ENCODE peak calls at places on chromosomes 12 and 14, in seven cellular contexts. E, H, F, Y, R, C and N are unnamed samples.

GRCh38 chr14:89493877-89494634 is 77.0 kb upstream of the FOXN3 start:
- DNase-seq in H (no peak), R (no peak), E (peak; percentile 49), C (peak; percentile 39), F (no peak), Y (no peak), N (no peak)

GRCh38 chr14:81521356-81521755 is 12.3 kb downstream of the SEL1L start:
- DNase-seq in C (no peak), Y (no peak), E (no peak), H (no peak), F (no peak), R (no peak), N (no peak)

GRCh38 chr12:114812858-114813761 is 129.1 kb upstream of the TBX3 start:
- DNase-seq in H (no peak), C (peak; percentile 31), E (no peak), F (peak; percentile 34), R (no peak), Y (peak; percentile 65), N (no peak)

GRCh38 chr14:68716698-68717097 is 76.2 kb downstream of the ZFP36L1 start:
- DNase-seq in E (no peak), F (no peak), C (peak; percentile 24), H (no peak), R (no peak), Y (peak; percentile 52), N (no peak)

GRCh38 chr12:9673404-9674225 is 4.1 kb downstream of the CLEC2D start:
- DNase-seq in R (peak; percentile 80), H (peak; percentile 68), Y (peak; percentile 13), F (peak; percentile 18), C (peak; percentile 27), E (no peak), N (no peak)

GRCh38 chr12:62730649-62731377 is 204.1 kb downstream of the PPM1H start:
- DNase-seq in R (peak; percentile 84), Y (no peak), E (no peak), C (no peak), F (peak; percentile 66), H (no peak), N (no peak)

GRCh38 chr12:89846473-89846872 is 137.8 kb upstream of the ATP2B1 start:
- DNase-seq in E (no peak), F (no peak), R (no peak), Y (no peak), H (no peak), C (no peak), N (no peak)

GRCh38 chr14:41570415-41571155 is 36.1 kb upstream of the LRFN5 start:
- DNase-seq in Y (no peak), C (peak; percentile 44), R (no peak), H (no peak), E (no peak), F (no peak), N (no peak)

GRCh38 chr12:92634730-92635129 is 68.1 kb upstream of the PLEKHG7 start:
- DNase-seq in R (no peak), F (no peak), Y (no peak), C (no peak), E (no peak), H (no peak), N (no peak)

GRCh38 chr12:27024291-27024690 is 1.9 kb downstream of the MED21 start:
- DNase-seq in C (no peak), E (no peak), H (no peak), Y (no peak), F (no peak), R (no peak), N (no peak)

DNA sequence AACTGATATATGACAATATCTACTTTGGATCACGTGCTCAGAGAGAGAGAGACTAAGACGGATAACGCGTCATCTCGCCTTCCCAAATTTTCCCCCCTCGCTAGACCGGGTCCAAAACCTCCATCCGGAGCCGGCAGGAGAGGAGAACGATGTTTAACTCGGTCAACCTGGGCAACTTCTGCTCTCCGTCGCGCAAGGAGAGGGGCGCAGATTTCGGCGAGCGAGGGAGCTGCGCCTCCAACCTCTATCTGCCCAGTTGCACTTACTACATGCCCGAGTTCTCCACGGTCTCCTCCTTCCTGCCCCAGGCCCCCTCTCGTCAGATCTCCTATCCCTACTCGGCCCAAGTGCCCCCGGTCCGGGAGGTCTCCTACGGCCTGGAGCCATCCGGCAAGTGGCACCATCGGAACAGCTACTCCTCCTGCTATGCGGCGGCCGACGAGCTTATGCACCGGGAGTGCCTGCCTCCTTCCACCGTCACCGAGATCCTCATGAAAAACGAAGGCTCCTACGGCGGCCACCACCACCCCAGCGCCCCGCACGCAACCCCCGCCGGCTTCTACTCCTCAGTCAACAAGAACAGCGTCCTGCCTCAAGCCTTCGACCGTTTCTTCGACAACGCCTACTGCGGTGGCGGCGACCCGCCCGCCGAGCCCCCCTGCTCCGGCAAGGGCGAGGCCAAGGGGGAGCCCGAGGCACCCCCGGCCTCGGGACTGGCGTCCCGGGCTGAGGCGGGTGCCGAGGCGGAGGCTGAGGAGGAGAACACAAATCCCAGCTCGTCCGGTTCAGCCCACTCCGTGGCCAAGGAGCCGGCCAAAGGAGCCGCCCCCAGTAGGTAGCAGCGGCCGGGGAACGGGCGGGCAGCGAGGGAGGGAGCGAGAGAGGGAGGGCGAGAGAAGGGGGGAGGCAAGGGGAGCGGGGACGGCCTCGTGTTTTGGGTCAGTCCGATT is at the start of gene HOXC11:
- DNase-seq in R (no peak), Y (peak; percentile 88), E (no peak), C (peak; percentile 82), F (no peak), H (no peak), N (no peak)
- H3K4me3 ChIP-seq in R (peak within 1 kb of the TSS; percentile 52), Y (peak within 1 kb of the TSS; percentile 16), E (no peak within 1 kb of the TSS), C (peak within 1 kb of the TSS; percentile 47), F (peak within 1 kb of the TSS; percentile 57), H (no peak within 1 kb of the TSS), N (peak within 1 kb of the TSS; percentile 49)

DNA sequence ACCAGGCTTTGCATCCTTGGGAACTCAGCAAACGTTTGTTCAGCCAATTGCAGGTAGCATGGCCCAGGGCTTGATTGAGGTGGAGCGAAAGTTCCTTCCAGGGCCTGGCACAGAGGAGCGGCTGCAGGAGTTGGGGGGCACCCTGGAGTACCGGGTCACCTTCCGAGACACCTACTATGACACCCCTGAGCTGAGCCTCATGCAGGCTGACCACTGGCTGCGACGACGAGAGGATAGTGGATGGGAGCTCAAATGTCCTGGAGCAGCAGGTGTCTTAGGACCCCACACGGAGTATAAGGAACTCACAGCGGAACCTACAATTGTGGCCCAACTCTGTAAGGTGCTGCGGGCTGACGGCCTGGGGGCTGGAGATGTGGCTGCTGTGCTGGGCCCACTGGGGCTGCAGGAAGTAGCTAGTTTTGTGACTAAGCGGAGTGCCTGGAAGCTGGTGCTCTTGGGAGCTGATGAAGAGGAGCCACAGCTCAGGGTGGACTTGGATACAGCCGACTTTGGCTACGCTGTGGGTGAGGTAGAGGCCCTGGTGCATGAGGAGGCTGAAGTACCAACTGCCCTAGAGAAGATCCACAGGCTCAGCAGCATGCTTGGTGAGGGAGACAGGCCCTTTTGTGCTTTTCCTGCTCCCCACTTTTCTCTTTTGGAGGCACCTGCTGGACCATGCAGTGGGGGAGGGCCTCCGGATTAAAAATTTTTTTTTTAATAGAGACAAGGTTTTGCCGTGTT is 799 bp downstream of the THTPA start:
- DNase-seq in Y (no peak), E (no peak), R (no peak), H (no peak), C (no peak), F (no peak), N (no peak)
- H3K4me3 ChIP-seq in Y (peak overlapping the region; percentile 77), E (peak overlapping the region; percentile 77), R (peak overlapping the region; percentile 64), H (peak overlapping the region; percentile 79), C (peak overlapping the region; percentile 74), F (peak overlapping the region; percentile 93), N (peak overlapping the region; percentile 96)

DNA sequence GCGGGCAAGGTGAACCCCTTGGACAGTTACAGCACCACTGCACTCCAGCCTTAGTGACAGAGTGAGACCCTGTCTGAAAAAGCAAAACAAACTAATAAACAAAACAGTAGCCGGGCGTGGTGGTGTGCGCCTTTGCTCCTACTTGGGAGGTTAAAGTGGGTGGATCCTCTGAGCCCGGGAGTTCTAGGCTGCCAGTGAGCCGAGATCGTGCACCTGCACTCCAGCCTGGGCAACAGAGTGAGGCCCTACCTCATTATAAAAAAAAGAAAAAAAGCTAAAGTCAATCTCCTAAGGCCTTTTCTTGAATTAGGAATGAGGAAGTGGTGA is 24.7 kb upstream of the SPTLC2 start:
- DNase-seq in Y (no peak), C (no peak), H (no peak), F (no peak), R (no peak), E (no peak), N (no peak)
- H3K4me3 ChIP-seq in Y (no peak overlapping the region), C (no peak overlapping the region), H (peak overlapping the region; percentile 65), F (no peak overlapping the region), R (no peak overlapping the region), E (peak overlapping the region; percentile 53), N (peak overlapping the region; percentile 63)

GRCh38 chr14:55332654-55333570 is 61.7 kb downstream of the FBXO34 start:
- DNase-seq in F (no peak), C (no peak), Y (no peak), R (no peak), H (no peak), E (no peak), N (no peak)
- H3K4me3 ChIP-seq in F (no peak overlapping the region), C (no peak overlapping the region), Y (no peak overlapping the region), R (no peak overlapping the region), H (no peak overlapping the region), E (no peak overlapping the region), N (peak overlapping the region; percentile 8)

GRCh38 chr14:92199763-92200162 is 78.0 kb downstream of the CPSF2 start:
- DNase-seq in E (no peak), R (no peak), H (no peak), C (peak; percentile 52), F (no peak), Y (peak; percentile 50), N (no peak)
- H3K4me3 ChIP-seq in E (no peak overlapping the region), R (no peak overlapping the region), H (no peak overlapping the region), C (peak overlapping the region; percentile 47), F (no peak overlapping the region), Y (peak overlapping the region; percentile 7), N (no peak overlapping the region)